ENCODE peak calls at places on chromosomes 3 and 15, in ten cellular contexts. E is WTC11, F is astrocyte of the cerebellum, G is Peyer's patch, T is adrenal gland, S is astrocyte of the spinal cord, H is fibroblast of the aortic adventitia, R is heart left ventricle, N is astrocyte, Z is HepG2. O is an unnamed sample.

GRCh38 chr3:30689202-30689641 is 82.8 kb downstream of the TGFBR2 start:
- DNase-seq in E (no peak), F (no peak), G (no peak), T (peak), S (peak), H (peak), R (no peak), N (peak), Z (no peak), O (no peak)

GRCh38 chr3:42306499-42306898 is 40.5 kb upstream of the CCK start:
- DNase-seq in E (no peak), F (no peak), G (no peak), T (no peak), S (no peak), H (no peak), R (no peak), N (no peak), Z (no peak), O (no peak)

GRCh38 chr3:43001094-43001553 is 22.0 kb downstream of the GASK1A start:
- DNase-seq in E (no peak), F (peak), G (no peak), T (peak), S (peak), H (peak), R (peak), N (peak), Z (peak), O (no peak)

GRCh38 chr3:10703875-10704274 is 112.2 kb upstream of the SLC6A11 start:
- DNase-seq in E (peak), F (peak), G (no peak), T (no peak), S (peak), H (peak), R (no peak), N (peak), Z (no peak), O (no peak)

GRCh38 chr15:95439812-95440380 is 890.6 kb upstream of the NR2F2 start:
- DNase-seq in E (no peak), F (peak), G (no peak), T (no peak), S (no peak), H (peak), R (no peak), N (peak), Z (no peak), O (no peak)

GRCh38 chr3:152910966-152911365 is 76.0 kb downstream of the P2RY1 start:
- DNase-seq in E (no peak), F (no peak), G (no peak), T (no peak), S (no peak), H (no peak), R (no peak), N (no peak), Z (no peak), O (no peak)

GRCh38 chr3:159996959-159997358 is 8.3 kb downstream of the IL12A start:
- DNase-seq in E (no peak), F (no peak), G (no peak), T (no peak), S (no peak), H (no peak), R (no peak), N (no peak), Z (no peak), O (no peak)

GRCh38 chr15:25501828-25502446 is 63.1 kb upstream of the UBE3A start:
- DNase-seq in E (no peak), F (peak), G (no peak), T (peak), S (peak), H (peak), R (no peak), N (no peak), Z (peak), O (no peak)

GRCh38 chr15:67819636-67820035 is 5.7 kb upstream of the SKOR1 start:
- DNase-seq in E (no peak), F (no peak), G (no peak), T (no peak), S (no peak), H (no peak), R (no peak), N (no peak), Z (no peak), O (no peak)

GRCh38 chr3:183503738-183504137 is 51.8 kb downstream of the KLHL6 start:
- DNase-seq in E (no peak), F (no peak), G (no peak), T (no peak), S (no peak), H (no peak), R (no peak), N (no peak), Z (no peak), O (no peak)

GRCh38 chr15:72082176-72082575 is 35.8 kb downstream of the MYO9A start:
- DNase-seq in E (no peak), F (no peak), G (no peak), T (no peak), S (no peak), H (no peak), R (no peak), N (no peak), Z (no peak), O (no peak)

GRCh38 chr3:39103324-39103693 is 4.1 kb downstream of the GORASP1 start:
- DNase-seq in E (no peak), F (no peak), G (no peak), T (no peak), S (no peak), H (no peak), R (no peak), N (no peak), Z (no peak), O (no peak)

GRCh38 chr3:186059192-186059591 is 49.7 kb downstream of the ETV5 start:
- DNase-seq in E (no peak), F (no peak), G (no peak), T (no peak), S (no peak), H (no peak), R (no peak), N (no peak), Z (no peak), O (no peak)

GRCh38 chr15:74716647-74717046 is 8.7 kb downstream of the CYP1A1 start:
- DNase-seq in E (no peak), F (no peak), G (no peak), T (no peak), S (no peak), H (no peak), R (no peak), N (no peak), Z (peak), O (no peak)

GRCh38 chr15:22918056-22918455 is 62.1 kb downstream of the CYFIP1 start:
- DNase-seq in E (no peak), F (no peak), G (no peak), T (no peak), S (peak), H (no peak), R (no peak), N (peak), Z (no peak), O (no peak)

GRCh38 chr15:87215100-87215499 is 1041.4 kb downstream of the NTRK3 start:
- DNase-seq in E (no peak), F (no peak), G (no peak), T (no peak), S (no peak), H (no peak), R (no peak), N (no peak), Z (no peak), O (no peak)

GRCh38 chr3:42849017-42849416 is 26.7 kb downstream of the CYP8B1 start:
- DNase-seq in E (no peak), F (no peak), G (no peak), T (no peak), S (no peak), H (no peak), R (no peak), N (no peak), Z (no peak), O (peak)

DNA sequence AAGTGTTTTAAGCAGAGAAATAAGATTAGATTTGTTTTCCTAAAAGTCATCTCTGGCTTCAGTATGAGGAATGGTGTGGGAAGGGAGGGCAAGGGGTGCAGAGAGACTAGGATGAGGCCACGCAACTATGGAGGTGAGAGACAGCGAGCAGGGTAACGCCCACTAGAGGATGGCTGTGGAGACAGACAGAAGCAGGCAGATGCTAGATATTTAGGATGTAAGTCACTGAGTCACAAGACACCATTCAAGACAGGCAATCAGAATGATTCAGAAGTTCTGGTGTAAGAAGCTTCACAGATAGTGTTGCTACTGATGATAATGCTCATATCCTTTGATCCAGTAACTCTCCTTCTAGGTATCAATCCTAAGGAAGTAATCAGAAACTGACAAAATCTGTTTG is 19.1 kb downstream of the HSPBAP1 start:
- DNase-seq in E (no peak), F (no peak), G (no peak), T (no peak), S (no peak), H (no peak), R (no peak), N (peak), Z (no peak), O (no peak)
- TF ChIP-seq CTCF in E (no peak), F (no peak), G (no peak), T (no peak), S (no peak), H (no peak), R (no peak), N (no peak), Z (no peak), O (no peak)

DNA sequence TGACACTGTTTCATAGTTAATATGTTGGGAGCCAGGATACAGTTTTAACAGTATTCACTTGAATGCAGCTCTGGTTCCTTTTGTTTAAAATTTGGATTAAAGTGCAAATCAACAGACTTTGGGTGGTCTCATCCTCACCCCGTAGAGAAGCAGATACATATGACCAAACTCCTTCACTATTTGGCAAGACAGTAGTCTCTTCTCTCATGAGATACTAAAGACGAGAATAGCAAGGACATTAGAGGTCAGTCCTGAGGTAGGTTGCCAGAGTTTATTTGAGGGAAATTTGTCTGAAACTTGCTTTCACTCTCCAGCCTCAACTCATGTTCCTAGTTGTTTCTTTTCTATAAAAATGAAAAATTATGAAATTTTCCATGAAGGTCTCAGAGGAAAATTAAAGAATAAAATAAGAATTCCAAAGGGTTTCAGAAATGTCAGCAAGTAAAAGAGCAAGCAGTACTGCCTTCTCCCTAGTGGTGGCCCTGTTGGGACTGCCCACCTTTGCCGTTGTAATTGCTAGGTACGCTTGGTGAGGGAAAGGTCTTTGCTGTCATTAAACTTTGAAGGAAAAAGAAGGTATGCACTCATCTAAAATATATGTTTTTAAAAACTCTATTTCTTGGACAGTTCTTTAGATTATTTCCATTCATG is 111.2 kb downstream of the CMSS1 start:
- DNase-seq in E (peak), F (no peak), G (no peak), T (no peak), S (no peak), H (no peak), R (no peak), N (no peak), Z (no peak), O (no peak)
- TF ChIP-seq CTCF in E (no peak), F (peak), G (no peak), T (no peak), S (peak), H (peak), R (no peak), N (no peak), Z (no peak), O (peak)

DNA sequence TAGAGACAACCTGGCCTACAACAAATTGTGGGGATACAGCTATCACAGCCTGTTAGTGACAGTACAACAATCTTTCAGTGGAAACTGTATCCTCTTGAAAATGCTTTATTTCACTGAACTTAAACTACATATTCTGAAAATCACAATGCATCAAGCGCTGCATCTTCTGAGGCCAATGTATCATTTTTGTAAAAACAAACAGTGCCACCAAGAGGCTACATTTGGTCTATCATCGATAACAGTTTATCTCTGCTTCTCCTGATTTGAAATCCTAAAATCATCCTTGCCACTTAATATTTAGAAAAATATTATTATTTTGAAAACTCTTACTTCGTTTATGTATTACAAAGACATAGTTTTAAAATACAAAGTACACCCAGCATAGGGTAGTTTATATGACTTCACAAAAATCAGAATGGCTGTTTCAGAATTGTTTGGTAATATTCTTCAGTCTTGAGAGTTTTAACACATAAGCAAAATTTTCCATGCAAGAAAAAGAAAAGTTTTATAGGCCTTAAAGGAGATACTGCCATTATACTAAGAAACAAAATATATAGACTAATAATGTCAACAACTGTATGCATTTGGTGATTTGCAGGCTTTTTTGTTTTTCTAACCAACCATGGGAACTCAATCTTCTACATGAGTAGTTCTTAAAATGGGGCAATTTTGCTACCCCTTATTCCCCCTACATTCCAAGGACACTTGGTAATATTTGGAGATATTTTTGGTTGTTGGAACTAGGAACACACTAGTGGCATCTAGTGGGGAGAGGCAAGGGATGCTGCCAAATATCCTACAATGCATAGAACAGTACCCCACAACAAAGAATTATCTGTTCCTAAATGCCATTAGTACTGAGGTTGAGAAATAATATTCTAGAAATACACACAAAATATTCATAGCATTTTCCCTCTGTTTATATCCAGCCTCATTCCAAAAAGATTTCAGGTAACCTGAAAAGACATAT is 42.3 kb downstream of the WDR72 start:
- DNase-seq in E (no peak), F (peak), G (no peak), T (no peak), S (peak), H (no peak), R (no peak), N (no peak), Z (peak), O (no peak)
- TF ChIP-seq CTCF in E (no peak), F (peak), G (no peak), T (peak), S (peak), H (no peak), R (no peak), N (peak), Z (peak), O (peak)

GRCh38 chr3:194507571-194507970 is 20.8 kb upstream of the ATP13A3 start:
- DNase-seq in E (no peak), F (no peak), G (no peak), T (no peak), S (no peak), H (no peak), R (no peak), N (no peak), Z (no peak), O (no peak)

GRCh38 chr3:194512895-194513601 is 26.2 kb upstream of the ATP13A3 start:
- DNase-seq in E (no peak), F (no peak), G (no peak), T (no peak), S (no peak), H (peak), R (no peak), N (peak), Z (peak), O (no peak)

GRCh38 chr3:194505791-194506415 is 19.1 kb upstream of the ATP13A3 start:
- DNase-seq in E (no peak), F (no peak), G (no peak), T (no peak), S (no peak), H (peak), R (no peak), N (peak), Z (no peak), O (no peak)

GRCh38 chr3:194504861-194505260 is 18.1 kb upstream of the ATP13A3 start:
- DNase-seq in E (no peak), F (no peak), G (no peak), T (no peak), S (no peak), H (no peak), R (no peak), N (no peak), Z (no peak), O (no peak)

GRCh38 chr3:194508486-194509449 is 22.0 kb upstream of the ATP13A3 start:
- DNase-seq in E (no peak), F (no peak), G (no peak), T (no peak), S (no peak), H (peak), R (no peak), N (no peak), Z (no peak), O (no peak)
- TF ChIP-seq CTCF in E (no peak), F (no peak), G (no peak), T (no peak), S (no peak), H (no peak), R (no peak), N (no peak), Z (no peak), O (no peak)

DNA sequence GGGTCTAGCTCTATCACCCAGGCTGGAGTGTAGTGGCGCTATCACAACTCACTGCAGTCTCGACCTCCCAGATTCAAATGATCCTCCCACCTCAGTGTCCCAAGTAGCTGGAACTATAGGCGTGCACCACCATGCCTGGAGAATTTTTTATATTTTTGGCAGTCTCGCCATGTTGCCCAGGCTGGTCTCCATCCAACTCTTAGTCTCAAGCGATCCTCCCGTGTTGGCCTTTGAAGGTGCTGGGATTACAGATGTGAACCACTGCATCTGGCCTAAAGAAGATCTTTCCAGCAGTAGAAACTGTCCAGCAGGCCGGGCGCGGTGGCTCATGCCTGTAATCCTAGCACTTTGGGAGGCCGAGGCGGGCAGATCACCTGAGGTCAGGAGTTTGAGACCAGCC is 55.2 kb upstream of the NR2C2 start:
- DNase-seq in E (no peak), F (no peak), G (no peak), T (no peak), S (no peak), H (no peak), R (no peak), N (no peak), Z (no peak), O (no peak)
- TF ChIP-seq CTCF in E (no peak), F (no peak), G (no peak), T (no peak), S (no peak), H (no peak), R (no peak), N (no peak), Z (no peak), O (no peak)

GRCh38 chr3:139937674-139938279 is 2.8 kb downstream of the CLSTN2 start:
- DNase-seq in E (peak), F (peak), G (no peak), T (peak), S (peak), H (peak), R (no peak), N (no peak), Z (no peak), O (no peak)

GRCh38 chr3:139935866-139936817 is 1.2 kb downstream of the CLSTN2 start:
- DNase-seq in E (peak), F (no peak), G (no peak), T (peak), S (peak), H (no peak), R (peak), N (no peak), Z (no peak), O (no peak)

GRCh38 chr3:139941580-139941979 is 6.6 kb downstream of the CLSTN2 start:
- DNase-seq in E (no peak), F (no peak), G (no peak), T (no peak), S (no peak), H (no peak), R (no peak), N (no peak), Z (no peak), O (no peak)

GRCh38 chr3:139940622-139941021 is 5.6 kb downstream of the CLSTN2 start:
- DNase-seq in E (no peak), F (no peak), G (no peak), T (no peak), S (no peak), H (no peak), R (peak), N (no peak), Z (peak), O (no peak)

DNA sequence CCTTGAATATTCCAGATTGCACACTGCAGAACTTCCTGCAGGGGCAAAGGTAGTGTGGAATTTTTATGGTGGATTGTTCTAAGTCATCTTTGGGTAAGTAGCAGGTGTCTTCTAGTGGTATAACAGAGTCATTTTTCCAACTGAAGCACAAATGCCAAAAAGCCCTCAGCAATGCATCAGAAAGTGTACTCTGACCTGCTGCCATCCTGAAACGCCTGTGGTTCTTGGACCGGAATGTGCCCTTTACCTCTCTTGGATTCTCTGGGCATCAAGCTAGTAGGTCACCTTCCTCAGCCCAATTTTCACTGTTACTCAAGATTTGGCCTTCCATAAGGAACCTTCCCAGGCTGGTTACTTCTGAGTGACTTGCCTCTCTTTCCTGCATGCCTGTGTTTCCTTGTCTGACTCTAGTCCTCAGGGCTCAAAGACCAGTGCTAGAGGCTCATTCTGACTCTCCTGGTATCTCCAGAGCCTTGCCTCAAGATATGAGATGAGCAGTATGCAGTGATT is 4.8 kb downstream of the CLSTN2 start:
- DNase-seq in E (no peak), F (no peak), G (no peak), T (no peak), S (no peak), H (no peak), R (no peak), N (no peak), Z (no peak), O (no peak)
- TF ChIP-seq CTCF in E (no peak), F (no peak), G (no peak), T (no peak), S (no peak), H (no peak), R (no peak), N (no peak), Z (no peak), O (no peak)

GRCh38 chr15:49044761-49045571 is 1.3 kb downstream of the SECISBP2L start:
- DNase-seq in E (no peak), F (no peak), G (no peak), T (no peak), S (peak), H (peak), R (no peak), N (peak), Z (no peak), O (no peak)

GRCh38 chr15:49045691-49046112 is 544 bp downstream of the SECISBP2L start:
- DNase-seq in E (no peak), F (peak), G (peak), T (peak), S (peak), H (peak), R (no peak), N (peak), Z (peak), O (no peak)

GRCh38 chr15:49044002-49044401 is 2.2 kb downstream of the SECISBP2L start:
- DNase-seq in E (no peak), F (no peak), G (no peak), T (no peak), S (no peak), H (no peak), R (no peak), N (no peak), Z (no peak), O (no peak)

GRCh38 chr15:49047456-49047855 is 1.2 kb upstream of the SECISBP2L start:
- DNase-seq in E (no peak), F (no peak), G (no peak), T (no peak), S (no peak), H (no peak), R (no peak), N (no peak), Z (no peak), O (no peak)

GRCh38 chr15:49046113-49046883 is at the start of gene SECISBP2L:
- DNase-seq in E (peak), F (peak), G (peak), T (peak), S (peak), H (peak), R (peak), N (peak), Z (peak), O (peak)
- TF ChIP-seq CTCF in E (no peak), F (peak), G (peak), T (no peak), S (peak), H (no peak), R (no peak), N (no peak), Z (peak), O (peak)

O was measured in type B pancreatic cell.